ENCODE peak calls at places on chromosomes 3 and 15, in six cellular contexts. K, M, L, R, V and T are unnamed samples.
A peak's percentile ranks its signal among the peaks of the same experiment; 100 is the strongest.

GRCh38 chr3:175121225-175121624 is 262.1 kb downstream of the NAALADL2 start:
- DNase-seq in K (no peak), M (no peak), L (no peak), R (no peak), V (peak; percentile 28), T (no peak)

GRCh38 chr15:43150171-43150929 is 17.0 kb downstream of the TMEM62 start:
- DNase-seq in K (no peak), M (no peak), L (peak; percentile 79), R (peak; percentile 86), V (no peak), T (no peak)

GRCh38 chr3:122609798-122610559 is 32.5 kb downstream of the PARP15 start:
- DNase-seq in K (no peak), M (peak; percentile 78), L (peak; percentile 59), R (peak; percentile 69), V (no peak), T (no peak)

GRCh38 chr3:14767706-14768105 is 51.1 kb upstream of the FGD5 start:
- DNase-seq in K (no peak), M (no peak), L (no peak), R (no peak), V (no peak), T (no peak)

GRCh38 chr3:64187065-64187959 is 38.0 kb downstream of the PRICKLE2 start:
- DNase-seq in K (peak; percentile 76), M (no peak), L (peak; percentile 80), R (peak; percentile 97), V (peak; percentile 37), T (peak; percentile 84)

GRCh38 chr3:48157950-48158376 is 30.3 kb downstream of the CDC25A start:
- DNase-seq in K (peak; percentile 66), M (no peak), L (no peak), R (peak; percentile 83), V (peak; percentile 41), T (no peak)

GRCh38 chr15:63073497-63074172 is 31.1 kb downstream of the TPM1 start:
- DNase-seq in K (no peak), M (no peak), L (no peak), R (no peak), V (no peak), T (no peak)

GRCh38 chr15:83108266-83109219 is 1.1 kb downstream of the TM6SF1 start:
- DNase-seq in K (peak; percentile 68), M (peak; percentile 59), L (peak; percentile 28), R (peak; percentile 70), V (peak; percentile 28), T (peak; percentile 77)

GRCh38 chr3:54999159-54999558 is 71.3 kb upstream of the LRTM1 start:
- DNase-seq in K (no peak), M (no peak), L (peak; percentile 52), R (peak; percentile 88), V (no peak), T (no peak)

GRCh38 chr3:188900421-188900941 is 271.3 kb upstream of the TPRG1 start:
- DNase-seq in K (no peak), M (no peak), L (peak; percentile 29), R (peak; percentile 88), V (no peak), T (no peak)

GRCh38 chr3:127473244-127474024 is 117.1 kb downstream of the TPRA1 start:
- DNase-seq in K (no peak), M (no peak), L (peak; percentile 25), R (no peak), V (no peak), T (no peak)

GRCh38 chr3:136277115-136277514 is 27.0 kb downstream of the PCCB start:
- DNase-seq in K (no peak), M (no peak), L (no peak), R (no peak), V (no peak), T (no peak)

GRCh38 chr3:72265250-72265649 is 480.3 kb upstream of the PROK2 start:
- DNase-seq in K (no peak), M (no peak), L (no peak), R (peak; percentile 44), V (no peak), T (no peak)